ENCODE peak calls at places on chromosomes 16 and 17, in five cellular contexts. J is activated CD8-positive, alpha-beta memory T cell treated with anti-CD3 and anti-CD28 coated beads for 4 hours; I is spleen; K is Karpas-422; F is activated T-helper 1 cell treated with anti-CD3 and anti-CD28 coated beads, Interleukin-2, amount 50 U/mL, for 16 hours. A is an unnamed sample.

GRCh38 chr17:81867123-81867951 is 3.8 kb downstream of the ARHGDIA start:
- DNase-seq in J (no peak), K (peak), F (no peak), I (peak), A (no peak)

GRCh38 chr17:9666461-9667050 is 21.2 kb downstream of the USP43 start:
- DNase-seq in K (no peak), F (no peak), J (no peak), I (no peak), A (no peak)

GRCh38 chr17:74527081-74527480 is 4.2 kb downstream of the CD300LB start:
- DNase-seq in K (no peak), F (no peak), I (no peak), J (no peak), A (no peak)

GRCh38 chr16:2963611-2964415 is at the start of gene KREMEN2:
- DNase-seq in K (peak), F (no peak), J (no peak), I (peak), A (no peak)

GRCh38 chr17:18859256-18859655 is 1.3 kb downstream of the PRPSAP2 start:
- DNase-seq in K (peak), I (no peak), F (no peak), J (no peak), A (no peak)

GRCh38 chr16:27236635-27237228 is 31.8 kb downstream of the NSMCE1 start:
- DNase-seq in F (no peak), J (no peak), K (no peak), I (peak), A (peak)

GRCh38 chr17:44014133-44014436 is 678 bp downstream of the TMEM101 start:
- DNase-seq in J (no peak), K (no peak), I (no peak), F (no peak), A (no peak)

GRCh38 chr16:77723108-77723514 is 797 bp downstream of the NUDT7 start:
- DNase-seq in J (no peak), I (no peak), F (no peak), K (peak), A (no peak)

GRCh38 chr16:74734361-74735161 is 33.9 kb upstream of the MLKL start:
- DNase-seq in J (no peak), I (no peak), F (no peak), K (no peak), A (no peak)

GRCh38 chr16:48098472-48098871 is 57.3 kb downstream of the ABCC12 start:
- DNase-seq in K (no peak), I (no peak), J (no peak), F (no peak), A (no peak)

GRCh38 chr16:3767333-3767977 is 50.1 kb upstream of the TRAP1 start:
- DNase-seq in J (no peak), F (no peak), I (no peak), K (no peak), A (no peak)

GRCh38 chr16:70252355-70252988 is 732 bp upstream of the EXOSC6 start:
- DNase-seq in F (no peak), K (peak), I (no peak), J (no peak), A (no peak)

GRCh38 chr17:17254026-17254425 is 17.1 kb upstream of the FLCN start:
- DNase-seq in J (no peak), I (no peak), F (no peak), K (no peak), A (no peak)

A was measured in central memory CD8-positive, alpha-beta T cell.